ENCODE peak calls at places on chromosome 9, in seven cellular contexts. T is A549, P is pancreas, N is breast epithelium, L is thyroid gland, U is K562, C is fibroblast of lung. Q is an unnamed sample. For H3K4me1, the result is how much of the 10 kb centered on the place peaks cover.

GRCh38 chr9:84970432-84970831 is 300.9 kb downstream of the NTRK2 start:
- DNase-seq in P (no peak), T (peak), N (no peak), L (no peak), U (no peak), C (peak), Q (no peak)

GRCh38 chr9:85430659-85431370 is 310.9 kb downstream of the AGTPBP1 start:
- DNase-seq in C (peak), N (no peak), T (no peak), P (no peak), L (no peak), U (no peak), Q (no peak)

GRCh38 chr9:133727277-133727875 is 10.8 kb downstream of the SARDH start:
- DNase-seq in C (no peak), U (no peak), L (no peak), T (no peak), N (no peak), P (no peak), Q (peak)

GRCh38 chr9:18682907-18683306 is 209.0 kb downstream of the ADAMTSL1 start:
- DNase-seq in P (no peak), N (no peak), L (no peak), T (no peak), C (no peak), U (no peak), Q (no peak)

GRCh38 chr9:87891754-87892153 is 9.1 kb downstream of the SPATA31E1 start:
- DNase-seq in T (no peak), U (no peak), P (no peak), N (no peak), C (no peak), L (no peak), Q (no peak)

GRCh38 chr9:76599970-76600369 is 141.0 kb downstream of the GCNT1 start:
- DNase-seq in C (no peak), N (no peak), T (no peak), L (peak), U (no peak), P (no peak), Q (no peak)

GRCh38 chr9:133768859-133769510 is 30.8 kb upstream of the SARDH start:
- DNase-seq in N (peak), L (peak), P (peak), C (no peak), U (peak), T (no peak), Q (no peak)

GRCh38 chr9:21919377-21920362 is 74.5 kb downstream of the CDKN2A start:
- DNase-seq in P (no peak), L (no peak), U (no peak), T (no peak), C (peak), N (no peak), Q (no peak)

GRCh38 chr9:131237931-131238401 is 38.3 kb downstream of the FAM78A start:
- DNase-seq in N (peak), C (peak), P (no peak), T (no peak), U (peak), L (peak), Q (no peak)

GRCh38 chr9:2340046-2340760 is 281.4 kb upstream of the VLDLR start:
- DNase-seq in T (no peak), N (no peak), L (no peak), P (no peak), U (no peak), C (peak), Q (no peak)

GRCh38 chr9:77455312-77455927 is 192.7 kb downstream of the GNA14 start:
- DNase-seq in P (no peak), U (peak), C (no peak), T (peak), N (no peak), L (no peak), Q (peak)

GRCh38 chr9:116497081-116497480 is 190.0 kb upstream of the TRIM32 start:
- DNase-seq in T (no peak), L (no peak), P (no peak), U (peak), C (no peak), N (no peak), Q (no peak)

GRCh38 chr9:96853711-96854072 is 622 bp downstream of the ZNF782 start:
- DNase-seq in P (no peak), U (peak), N (no peak), L (no peak), C (peak), T (no peak), Q (no peak)

GRCh38 chr9:133844876-133845658 is 106.9 kb upstream of the SARDH start:
- DNase-seq in U (no peak), P (peak), N (peak), T (no peak), C (peak), L (peak), Q (no peak)

GRCh38 chr9:98627291-98627690 is 81.4 kb downstream of the GABBR2 start:
- DNase-seq in U (no peak), L (no peak), P (no peak), N (no peak), T (no peak), C (peak), Q (no peak)

GRCh38 chr9:23821400-23822181 is 4.4 kb downstream of the ELAVL2 start:
- DNase-seq in C (peak), P (no peak), L (peak), U (no peak), T (no peak), N (no peak), Q (no peak)

GRCh38 chr9:113913426-113914195 is 37.5 kb downstream of the ZNF618 start:
- DNase-seq in L (peak), T (no peak), N (peak), C (no peak), U (no peak), P (no peak), Q (no peak)

GRCh38 chr9:73080110-73080683 is 71.5 kb upstream of the ANXA1 start:
- DNase-seq in P (no peak), U (no peak), N (no peak), C (no peak), T (no peak), L (no peak), Q (no peak)

GRCh38 chr9:69421908-69422801 is 97.1 kb downstream of the ENTREP1 start:
- DNase-seq in P (peak), L (peak), U (peak), N (no peak), C (peak), T (peak), Q (peak)

GRCh38 chr9:20315672-20316071 is 306.6 kb downstream of the MLLT3 start:
- DNase-seq in L (no peak), C (peak), U (no peak), T (no peak), N (no peak), P (no peak), Q (no peak)

GRCh38 chr9:71647094-71647591 is 121.2 kb downstream of the CEMIP2 start:
- DNase-seq in U (peak), T (no peak), P (peak), N (peak), L (peak), C (peak), Q (no peak)

GRCh38 chr9:76701441-76702031 is 62.7 kb upstream of the PCA3 start:
- DNase-seq in T (no peak), L (no peak), N (no peak), P (no peak), C (peak), U (no peak), Q (no peak)

GRCh38 chr9:3863114-3863528 is 337.3 kb upstream of the RFX3 start:
- DNase-seq in L (no peak), P (no peak), N (no peak), U (no peak), C (peak), T (peak), Q (no peak)

DNA sequence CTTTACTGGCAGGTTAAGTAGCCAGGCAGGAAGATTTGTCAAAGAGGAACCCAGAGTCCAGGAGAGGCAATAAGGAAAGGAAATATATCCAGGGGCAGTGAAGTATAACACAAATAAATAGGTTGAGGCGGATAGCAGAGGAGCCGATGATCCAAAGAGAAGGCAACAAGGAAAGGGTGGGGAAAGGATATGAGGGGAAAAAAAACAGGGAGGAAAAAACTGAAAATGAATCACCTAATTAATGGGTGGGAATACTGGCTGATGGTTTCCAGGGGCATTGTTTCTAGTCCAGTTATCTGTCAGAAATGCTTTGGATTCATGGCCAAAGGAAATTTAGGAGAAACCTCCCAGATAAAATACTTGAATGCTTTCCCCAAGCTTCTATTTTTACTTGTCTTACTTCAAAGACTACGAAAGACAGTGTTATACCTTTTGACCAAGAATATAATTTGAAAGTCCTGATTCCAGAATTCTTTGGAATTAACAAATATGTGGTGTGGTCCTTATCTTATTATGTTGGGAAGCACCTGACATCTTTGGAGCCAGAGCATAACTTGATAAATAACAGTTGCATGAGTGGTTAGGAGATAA is 146.5 kb downstream of the AOPEP start:
- DNase-seq in C (peak), L (no peak), P (no peak), T (no peak), N (no peak), U (no peak), Q (no peak)
- H3K4me1 ChIP-seq in C (under half), L (half or more), P (under half), T (half or more), N (under half), U (under half), Q (half or more)

GRCh38 chr9:37732086-37732744 is 21.4 kb upstream of the TRMT10B start:
- DNase-seq in P (no peak), N (no peak), C (no peak), T (no peak), U (no peak), L (no peak), Q (no peak)
- TF ChIP-seq CTCF in P (no peak), N (no peak), C (no peak), T (no peak), U (no peak), L (no peak), Q (no peak)

GRCh38 chr9:126612813-126613641 is 701 bp upstream of the LMX1B start:
- DNase-seq in C (no peak), L (no peak), N (no peak), U (no peak), T (no peak), P (no peak), Q (peak)
- H3K4me3 ChIP-seq in C (no peak), L (peak), N (peak), U (no peak), T (peak), P (no peak), Q (peak)

GRCh38 chr9:105661011-105661410 is 1.2 kb upstream of the TAL2 start:
- DNase-seq in U (no peak), N (no peak), T (no peak), C (no peak), P (no peak), L (no peak), Q (no peak)

GRCh38 chr9:105658351-105658750 is 3.9 kb upstream of the TAL2 start:
- DNase-seq in U (no peak), N (no peak), L (no peak), P (no peak), C (no peak), T (no peak), Q (no peak)

GRCh38 chr9:105663914-105664313 is 1.7 kb downstream of the TAL2 start:
- DNase-seq in N (no peak), T (no peak), P (no peak), C (no peak), U (no peak), L (no peak), Q (no peak)

GRCh38 chr9:105667867-105668266 is 5.6 kb downstream of the TAL2 start:
- DNase-seq in L (no peak), P (no peak), N (no peak), C (no peak), T (no peak), U (no peak), Q (peak)

DNA sequence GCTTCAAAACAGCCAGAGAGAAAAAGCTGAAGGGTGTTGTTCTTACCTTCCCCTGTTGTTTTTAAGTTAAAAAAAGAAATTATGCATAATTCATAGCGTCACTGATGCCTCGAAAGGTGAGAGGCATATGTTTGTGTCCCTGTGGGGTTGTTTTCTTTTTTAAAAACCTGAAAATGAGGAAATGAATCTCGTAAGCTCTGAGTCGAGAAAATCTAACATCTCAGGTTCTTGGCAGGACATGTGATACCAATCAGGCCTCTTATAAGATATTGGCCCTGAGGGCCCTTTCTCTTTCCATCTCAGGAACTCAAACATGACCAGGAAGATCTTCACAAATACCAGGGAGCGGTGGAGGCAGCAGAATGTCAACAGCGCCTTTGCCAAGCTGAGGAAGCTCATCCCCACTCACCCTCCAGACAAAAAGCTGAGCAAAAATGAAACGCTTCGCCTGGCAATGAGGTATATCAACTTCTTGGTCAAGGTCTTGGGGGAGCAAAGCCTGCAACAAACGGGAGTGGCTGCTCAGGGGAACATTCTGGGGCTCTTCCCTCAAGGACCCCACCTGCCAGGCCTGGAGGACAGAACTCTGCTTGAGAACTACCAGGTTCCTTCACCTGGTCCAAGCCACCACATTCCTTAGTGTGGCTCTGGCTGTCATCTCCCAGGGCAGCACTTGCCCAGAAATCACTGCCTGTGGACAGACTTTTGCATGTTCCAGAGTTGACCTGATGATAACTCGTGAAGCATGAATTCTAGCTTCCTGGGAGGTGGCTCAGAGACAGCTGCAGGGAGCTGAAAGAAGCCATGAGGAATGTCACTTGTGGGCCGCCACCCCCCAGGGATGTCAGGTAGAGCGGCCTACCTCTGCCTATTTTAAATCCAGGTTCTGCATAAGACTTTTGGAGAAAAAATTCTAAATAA is at the start of gene TAL2:
- DNase-seq in L (no peak), P (no peak), C (no peak), N (no peak), U (no peak), T (no peak), Q (no peak)
- H3K4me1 ChIP-seq in L (under half), P (under half), C (under half), N (under half), U (under half), T (under half), Q (under half)

DNA sequence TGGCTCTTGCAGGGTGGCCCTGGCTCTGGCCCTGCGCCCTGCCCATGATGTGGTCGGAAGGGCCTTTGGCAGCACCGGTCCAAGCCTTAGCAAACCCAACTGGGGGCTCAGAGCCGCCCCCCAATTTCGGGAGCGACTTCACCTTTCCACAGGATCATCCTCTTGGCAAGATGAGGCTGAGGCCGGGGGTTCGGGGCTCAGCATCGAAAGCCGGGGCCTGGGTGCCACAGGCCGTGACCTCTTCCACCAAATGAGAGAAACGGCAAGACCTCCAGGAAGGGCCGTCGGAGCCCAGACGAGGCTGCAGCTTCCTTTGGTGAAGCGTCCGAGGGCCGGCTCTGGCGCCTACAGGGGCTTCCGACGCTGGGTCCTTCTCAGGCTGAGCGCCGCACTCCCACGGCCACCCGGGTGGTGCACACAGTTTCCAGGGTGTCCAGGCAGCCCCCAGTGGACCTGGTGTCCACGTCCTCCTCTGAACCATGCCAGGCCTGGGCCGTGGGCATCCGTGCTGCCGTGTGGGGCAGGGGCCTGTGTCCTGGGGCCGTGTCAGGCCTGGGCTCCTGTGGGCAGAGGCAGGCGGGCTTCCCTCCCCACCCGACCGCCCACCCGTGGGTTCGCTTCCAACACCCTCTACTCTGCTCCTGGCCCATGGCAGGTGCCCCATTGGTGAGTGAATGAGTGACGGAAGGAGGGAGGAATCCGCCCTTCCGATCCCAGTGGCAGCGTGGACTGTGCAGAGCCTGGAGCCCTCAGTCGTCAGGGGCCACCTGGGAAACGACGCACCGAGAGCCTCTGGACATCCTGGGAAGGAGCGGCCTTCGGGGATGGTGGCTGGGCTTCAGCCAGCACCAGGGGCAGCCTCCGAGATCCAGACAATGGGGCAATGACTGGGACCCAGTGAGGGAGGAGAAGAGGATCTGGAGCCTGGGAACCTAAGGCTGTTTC is 5.2 kb upstream of the AGPAT2 start:
- DNase-seq in U (no peak), C (no peak), L (no peak), N (no peak), T (no peak), P (peak), Q (no peak)
- TF ChIP-seq CTCF in U (no peak), C (no peak), L (no peak), N (no peak), T (no peak), P (no peak), Q (no peak)

Q was measured in Caco-2.